ENCODE peak calls at places on chromosomes 4 and X, in seven cellular contexts. One of them, this sample, is unnamed.

GRCh38 chr4:170875868-170876267 is 786.1 kb upstream of the AADAT start:
- DNase-seq in fibroblast of the aortic adventitia: no peak
- DNase-seq in suprapubic skin: no peak
- DNase-seq in AG09309: no peak
- DNase-seq in neural crest cell: no peak
- DNase-seq in WTC11: no peak
- DNase-seq in lower leg skin: no peak
- DNase-seq in this sample: no peak

GRCh38 chr4:48904541-48905142 is 1.9 kb downstream of the OCIAD2 start:
- DNase-seq in fibroblast of the aortic adventitia: no peak
- DNase-seq in suprapubic skin: no peak
- DNase-seq in AG09309: no peak
- DNase-seq in neural crest cell: no peak
- DNase-seq in WTC11: no peak
- DNase-seq in lower leg skin: no peak
- DNase-seq in this sample: no peak

GRCh38 chr4:42568610-42569207 is 88.2 kb downstream of the ATP8A1 start:
- DNase-seq in fibroblast of the aortic adventitia: peak
- DNase-seq in suprapubic skin: no peak
- DNase-seq in AG09309: peak
- DNase-seq in neural crest cell: peak
- DNase-seq in WTC11: peak
- DNase-seq in lower leg skin: no peak
- DNase-seq in this sample: peak

GRCh38 chr4:84232311-84233095 is 266.6 kb downstream of the NKX6-1 start:
- DNase-seq in fibroblast of the aortic adventitia: no peak
- DNase-seq in suprapubic skin: no peak
- DNase-seq in AG09309: no peak
- DNase-seq in neural crest cell: no peak
- DNase-seq in WTC11: no peak
- DNase-seq in lower leg skin: no peak
- DNase-seq in this sample: no peak

GRCh38 chr4:26524001-26524400 is 33.7 kb upstream of the CCKAR start:
- DNase-seq in fibroblast of the aortic adventitia: no peak
- DNase-seq in suprapubic skin: no peak
- DNase-seq in AG09309: peak
- DNase-seq in neural crest cell: no peak
- DNase-seq in WTC11: no peak
- DNase-seq in lower leg skin: no peak
- DNase-seq in this sample: no peak

GRCh38 chr4:145153181-145153903 is 27.0 kb downstream of the OTUD4 start:
- DNase-seq in fibroblast of the aortic adventitia: peak
- DNase-seq in suprapubic skin: no peak
- DNase-seq in AG09309: no peak
- DNase-seq in neural crest cell: no peak
- DNase-seq in WTC11: no peak
- DNase-seq in lower leg skin: no peak
- DNase-seq in this sample: no peak

GRCh38 chr4:5045099-5045498 is 6.2 kb upstream of the STK32B start:
- DNase-seq in fibroblast of the aortic adventitia: no peak
- DNase-seq in suprapubic skin: no peak
- DNase-seq in AG09309: no peak
- DNase-seq in neural crest cell: no peak
- DNase-seq in WTC11: no peak
- DNase-seq in lower leg skin: peak
- DNase-seq in this sample: no peak

GRCh38 chr4:17168571-17168970 is 270.1 kb upstream of the LDB2 start:
- DNase-seq in fibroblast of the aortic adventitia: peak
- DNase-seq in suprapubic skin: no peak
- DNase-seq in AG09309: peak
- DNase-seq in neural crest cell: no peak
- DNase-seq in WTC11: no peak
- DNase-seq in lower leg skin: no peak
- DNase-seq in this sample: no peak

GRCh38 chrX:129748265-129748664 is 9.5 kb downstream of the XPNPEP2 start:
- DNase-seq in fibroblast of the aortic adventitia: peak
- DNase-seq in suprapubic skin: no peak
- DNase-seq in AG09309: peak
- DNase-seq in neural crest cell: no peak
- DNase-seq in WTC11: no peak
- DNase-seq in lower leg skin: no peak
- DNase-seq in this sample: no peak

GRCh38 chrX:136215559-136215958 is 35.6 kb downstream of the MAP7D3 start:
- DNase-seq in fibroblast of the aortic adventitia: no peak
- DNase-seq in suprapubic skin: no peak
- DNase-seq in AG09309: no peak
- DNase-seq in neural crest cell: no peak
- DNase-seq in WTC11: no peak
- DNase-seq in lower leg skin: no peak
- DNase-seq in this sample: no peak

GRCh38 chr4:76459291-76459723 is 24.3 kb downstream of the SHROOM3 start:
- DNase-seq in fibroblast of the aortic adventitia: peak
- DNase-seq in suprapubic skin: no peak
- DNase-seq in AG09309: peak
- DNase-seq in neural crest cell: peak
- DNase-seq in WTC11: peak
- DNase-seq in lower leg skin: no peak
- DNase-seq in this sample: no peak

GRCh38 chr4:54942735-54943134 is 182.7 kb downstream of the KDR start:
- DNase-seq in fibroblast of the aortic adventitia: no peak
- DNase-seq in suprapubic skin: no peak
- DNase-seq in AG09309: no peak
- DNase-seq in neural crest cell: no peak
- DNase-seq in WTC11: no peak
- DNase-seq in lower leg skin: no peak
- DNase-seq in this sample: no peak

DNA sequence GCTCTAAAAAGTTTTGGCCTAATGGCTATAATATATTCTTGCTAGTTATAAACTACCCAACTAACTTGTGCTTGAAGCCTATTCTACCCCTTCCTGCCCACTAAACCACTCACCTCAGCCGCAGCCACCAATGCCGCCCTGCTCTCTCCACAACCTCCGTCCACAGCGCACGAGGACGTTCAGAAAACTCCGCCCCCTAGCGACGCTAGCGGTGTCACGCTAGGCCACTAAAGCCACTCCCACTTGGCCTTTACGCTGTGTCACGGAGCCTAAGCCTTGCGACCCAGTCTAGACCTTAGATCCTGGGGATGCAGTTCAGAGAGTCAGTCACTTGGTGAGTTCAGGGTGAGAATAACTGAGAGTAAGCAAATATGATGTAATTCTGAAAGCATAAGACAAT is at the start of gene TEX11:
- DNase-seq in fibroblast of the aortic adventitia: no peak
- DNase-seq in suprapubic skin: no peak
- DNase-seq in AG09309: no peak
- DNase-seq in neural crest cell: no peak
- DNase-seq in WTC11: peak
- DNase-seq in lower leg skin: no peak
- DNase-seq in this sample: no peak
- TF ChIP-seq CTCF in fibroblast of the aortic adventitia: no peak
- TF ChIP-seq CTCF in suprapubic skin: no peak
- TF ChIP-seq CTCF in AG09309: peak
- TF ChIP-seq CTCF in neural crest cell: no peak
- TF ChIP-seq CTCF in WTC11: peak
- TF ChIP-seq CTCF in lower leg skin: no peak
- TF ChIP-seq CTCF in this sample: no peak

DNA sequence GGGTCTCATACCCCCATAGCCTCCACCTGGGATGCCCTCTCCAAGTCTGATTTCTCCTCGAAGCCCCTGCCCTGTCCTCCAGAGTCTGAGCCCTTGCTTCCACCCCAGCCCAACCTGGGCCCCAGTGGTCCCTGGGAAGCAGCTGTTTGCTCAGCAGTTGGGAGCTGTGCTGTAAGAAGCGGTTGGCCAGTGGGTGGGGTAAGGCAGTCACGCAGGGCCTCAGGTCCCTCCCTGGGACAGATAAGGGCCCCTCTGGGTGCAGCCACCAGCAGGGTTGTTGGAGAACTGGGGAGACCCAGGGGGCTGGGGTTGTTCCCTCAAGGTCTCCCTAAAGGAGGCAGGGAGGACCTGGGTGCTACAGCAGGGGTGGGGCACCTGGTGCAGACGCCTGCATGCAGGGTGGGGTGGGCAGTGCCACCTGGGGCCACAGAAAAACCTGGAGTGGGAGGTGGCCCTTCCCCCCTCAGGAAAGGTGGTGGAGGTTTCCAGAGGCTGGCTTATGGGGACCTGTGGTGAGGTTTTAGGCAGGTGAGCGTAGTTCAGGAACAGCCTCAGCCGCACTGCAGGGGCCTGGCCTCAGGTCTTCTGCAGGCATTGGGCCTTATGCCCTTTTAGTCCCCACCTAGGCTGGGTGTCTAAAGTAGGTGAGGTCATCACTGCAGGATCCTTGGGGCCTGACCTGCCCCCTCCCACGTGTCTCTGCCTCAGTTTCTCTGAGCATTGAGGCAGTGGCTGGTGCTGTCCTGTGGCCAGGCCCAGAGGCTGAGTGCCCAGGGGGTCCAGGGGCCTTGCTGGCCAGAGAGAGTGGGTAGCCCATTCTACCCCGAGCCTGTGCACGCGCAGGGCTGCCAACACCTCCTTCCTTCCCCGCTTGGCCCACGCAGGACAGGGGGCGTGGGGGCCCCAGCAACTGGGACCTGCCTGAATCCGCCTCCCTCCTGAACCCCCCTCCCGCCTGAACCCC is 3.1 kb upstream of the SLC26A1 start:
- DNase-seq in fibroblast of the aortic adventitia: no peak
- DNase-seq in suprapubic skin: no peak
- DNase-seq in AG09309: no peak
- DNase-seq in neural crest cell: no peak
- DNase-seq in WTC11: no peak
- DNase-seq in lower leg skin: no peak
- DNase-seq in this sample: no peak
- TF ChIP-seq CTCF in fibroblast of the aortic adventitia: no peak
- TF ChIP-seq CTCF in suprapubic skin: no peak
- TF ChIP-seq CTCF in AG09309: no peak
- TF ChIP-seq CTCF in neural crest cell: no peak
- TF ChIP-seq CTCF in WTC11: no peak
- TF ChIP-seq CTCF in lower leg skin: no peak
- TF ChIP-seq CTCF in this sample: no peak

DNA sequence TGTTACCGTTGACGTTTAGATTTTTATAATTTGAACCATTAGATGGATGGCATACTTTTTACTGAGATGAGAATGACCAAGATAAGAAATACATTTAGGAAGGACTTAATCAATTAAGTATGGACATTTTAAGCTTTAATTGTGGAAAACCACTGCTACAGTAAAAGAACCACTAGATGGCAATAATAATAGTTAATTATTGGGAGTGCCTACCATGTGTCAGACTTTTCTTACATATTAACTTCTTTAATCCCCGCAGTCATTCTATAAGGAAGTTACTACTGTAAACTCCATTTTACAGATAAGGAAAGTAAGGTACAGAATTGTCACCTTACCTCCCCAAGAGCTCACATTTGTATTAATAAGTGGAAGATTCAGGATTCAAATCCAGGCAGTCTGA is 48.5 kb upstream of the MYOZ2 start:
- DNase-seq in fibroblast of the aortic adventitia: peak
- DNase-seq in suprapubic skin: no peak
- DNase-seq in AG09309: no peak
- DNase-seq in neural crest cell: no peak
- DNase-seq in WTC11: no peak
- DNase-seq in lower leg skin: no peak
- DNase-seq in this sample: no peak
- TF ChIP-seq CTCF in fibroblast of the aortic adventitia: peak
- TF ChIP-seq CTCF in suprapubic skin: peak
- TF ChIP-seq CTCF in AG09309: peak
- TF ChIP-seq CTCF in neural crest cell: no peak
- TF ChIP-seq CTCF in WTC11: no peak
- TF ChIP-seq CTCF in lower leg skin: no peak
- TF ChIP-seq CTCF in this sample: no peak

GRCh38 chr4:103207673-103208072 is 9.5 kb upstream of the CENPE start:
- DNase-seq in fibroblast of the aortic adventitia: no peak
- DNase-seq in suprapubic skin: no peak
- DNase-seq in AG09309: no peak
- DNase-seq in neural crest cell: no peak
- DNase-seq in WTC11: peak
- DNase-seq in lower leg skin: no peak
- DNase-seq in this sample: peak
- TF ChIP-seq CTCF in fibroblast of the aortic adventitia: no peak
- TF ChIP-seq CTCF in suprapubic skin: no peak
- TF ChIP-seq CTCF in AG09309: no peak
- TF ChIP-seq CTCF in neural crest cell: peak
- TF ChIP-seq CTCF in WTC11: no peak
- TF ChIP-seq CTCF in lower leg skin: no peak
- TF ChIP-seq CTCF in this sample: no peak

GRCh38 chr4:147354994-147355393 is 125.9 kb upstream of the EDNRA start:
- DNase-seq in fibroblast of the aortic adventitia: no peak
- DNase-seq in suprapubic skin: no peak
- DNase-seq in AG09309: no peak
- DNase-seq in neural crest cell: no peak
- DNase-seq in WTC11: no peak
- DNase-seq in lower leg skin: no peak
- DNase-seq in this sample: no peak
- TF ChIP-seq CTCF in fibroblast of the aortic adventitia: no peak
- TF ChIP-seq CTCF in suprapubic skin: no peak
- TF ChIP-seq CTCF in AG09309: no peak
- TF ChIP-seq CTCF in neural crest cell: no peak
- TF ChIP-seq CTCF in WTC11: no peak
- TF ChIP-seq CTCF in lower leg skin: no peak
- TF ChIP-seq CTCF in this sample: no peak

GRCh38 chrX:11967986-11968385 is 170.3 kb upstream of the FRMPD4 start:
- DNase-seq in fibroblast of the aortic adventitia: peak
- DNase-seq in suprapubic skin: no peak
- DNase-seq in AG09309: no peak
- DNase-seq in neural crest cell: no peak
- DNase-seq in WTC11: no peak
- DNase-seq in lower leg skin: no peak
- DNase-seq in this sample: peak
- TF ChIP-seq CTCF in fibroblast of the aortic adventitia: no peak
- TF ChIP-seq CTCF in suprapubic skin: no peak
- TF ChIP-seq CTCF in AG09309: no peak
- TF ChIP-seq CTCF in neural crest cell: no peak
- TF ChIP-seq CTCF in WTC11: no peak
- TF ChIP-seq CTCF in lower leg skin: no peak
- TF ChIP-seq CTCF in this sample: no peak

DNA sequence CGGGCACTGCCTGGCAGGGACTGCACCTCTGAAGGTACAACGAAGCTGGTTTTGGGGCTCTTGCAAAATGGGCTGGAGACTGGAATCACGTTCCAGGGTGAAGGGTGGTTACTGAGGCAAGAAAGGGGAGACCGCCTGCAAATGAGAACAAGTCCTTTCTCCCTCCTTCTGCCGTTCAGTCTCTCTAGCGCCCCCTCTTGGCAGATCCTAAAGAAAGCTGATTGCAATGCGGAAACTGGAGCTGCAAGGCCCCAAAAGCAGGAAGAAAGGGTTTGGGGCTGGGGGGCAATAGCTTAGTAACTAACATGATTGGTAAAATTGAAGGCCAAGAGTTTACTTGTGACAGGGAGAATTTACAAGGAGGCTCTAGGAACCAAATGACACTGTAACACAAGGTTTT is 222.6 kb upstream of the HAND2 start:
- DNase-seq in fibroblast of the aortic adventitia: peak
- DNase-seq in suprapubic skin: no peak
- DNase-seq in AG09309: no peak
- DNase-seq in neural crest cell: peak
- DNase-seq in WTC11: peak
- DNase-seq in lower leg skin: no peak
- DNase-seq in this sample: peak
- TF ChIP-seq CTCF in fibroblast of the aortic adventitia: peak
- TF ChIP-seq CTCF in suprapubic skin: no peak
- TF ChIP-seq CTCF in AG09309: peak
- TF ChIP-seq CTCF in neural crest cell: peak
- TF ChIP-seq CTCF in WTC11: peak
- TF ChIP-seq CTCF in lower leg skin: no peak
- TF ChIP-seq CTCF in this sample: peak

This sample was measured in Calu3.